ENCODE peak calls at places on chromosome 1, in nine cellular contexts. O, U, D, R, W, F, A, B and J are unnamed samples.

GRCh38 chr1:108852541-108852940 is 4.4 kb downstream of the AKNAD1 start:
- DNase-seq in D (no peak), U (no peak), F (no peak), A (no peak), R (no peak), B (no peak), W (no peak), O (no peak), J (no peak)

GRCh38 chr1:56123421-56123820 is 455.9 kb downstream of the PLPP3 start:
- DNase-seq in F (no peak), U (no peak), A (no peak), W (no peak), O (peak), R (no peak), D (no peak), B (no peak), J (no peak)

GRCh38 chr1:116508090-116508983 is 62.5 kb downstream of the CD58 start:
- DNase-seq in B (no peak), R (no peak), F (no peak), O (no peak), A (no peak), D (no peak), U (no peak), W (no peak), J (peak)

GRCh38 chr1:22750671-22751016 is 40.0 kb downstream of the EPHB2 start:
- DNase-seq in B (no peak), W (no peak), U (no peak), D (no peak), A (no peak), O (no peak), R (no peak), F (no peak), J (no peak)

GRCh38 chr1:184686540-184686939 is 68.1 kb downstream of the EDEM3 start:
- DNase-seq in B (no peak), U (no peak), O (peak), F (peak), R (peak), A (peak), W (no peak), D (no peak), J (no peak)

GRCh38 chr1:231878737-231879136 is 252.1 kb downstream of the DISC1 start:
- DNase-seq in W (no peak), O (no peak), B (no peak), F (no peak), U (no peak), D (no peak), R (no peak), A (no peak), J (no peak)

GRCh38 chr1:33719771-33720670 is 143.9 kb upstream of the HMGB4 start:
- DNase-seq in D (no peak), F (no peak), W (no peak), O (peak), A (no peak), B (no peak), R (no peak), U (no peak), J (no peak)

GRCh38 chr1:144551107-144551542 is 41.6 kb upstream of the PPIAL4F start:
- DNase-seq in R (no peak), F (no peak), A (no peak), D (no peak), W (no peak), U (no peak), O (no peak), B (no peak), J (no peak)

GRCh38 chr1:83596331-83596730 is 402.6 kb downstream of the TTLL7 start:
- DNase-seq in D (no peak), R (no peak), O (no peak), B (no peak), W (no peak), A (no peak), F (no peak), U (no peak), J (no peak)

GRCh38 chr1:236154671-236155398 is 12.5 kb downstream of the GPR137B start:
- DNase-seq in A (no peak), W (no peak), U (no peak), D (no peak), R (no peak), B (no peak), F (no peak), O (no peak), J (no peak)

GRCh38 chr1:63877816-63878215 is 104.0 kb downstream of the ROR1 start:
- DNase-seq in F (no peak), B (no peak), A (no peak), O (peak), D (no peak), R (no peak), U (no peak), W (no peak), J (no peak)

GRCh38 chr1:209873067-209873810 is 45.5 kb downstream of the UTP25 start:
- DNase-seq in F (no peak), A (no peak), W (no peak), O (peak), U (no peak), D (no peak), B (no peak), R (no peak), J (no peak)

GRCh38 chr1:40862008-40862863 is at the start of gene CITED4:
- DNase-seq in F (peak), U (peak), O (peak), R (peak), W (peak), B (peak), A (peak), D (peak), J (peak)

GRCh38 chr1:179824265-179824664 is 53.3 kb downstream of the TOR1AIP2 start:
- DNase-seq in W (peak), A (no peak), F (no peak), U (no peak), R (no peak), B (no peak), D (no peak), O (no peak), J (no peak)

GRCh38 chr1:162230096-162230495 is 146.6 kb downstream of the SPATA46 start:
- DNase-seq in D (no peak), O (no peak), R (no peak), B (peak), A (no peak), U (no peak), F (peak), W (no peak), J (no peak)

GRCh38 chr1:24754229-24754628 is 9.0 kb downstream of the CLIC4 start:
- DNase-seq in W (no peak), F (no peak), A (no peak), B (no peak), D (no peak), O (no peak), R (no peak), U (no peak), J (no peak)

GRCh38 chr1:192951961-192952460 is 107.1 kb downstream of the UCHL5 start:
- DNase-seq in B (no peak), W (peak), O (peak), R (no peak), U (no peak), D (no peak), F (peak), A (no peak), J (no peak)

GRCh38 chr1:200034821-200035396 is 7.4 kb downstream of the NR5A2 start:
- DNase-seq in W (no peak), B (no peak), F (peak), D (no peak), R (no peak), A (no peak), U (no peak), O (peak), J (no peak)

GRCh38 chr1:16026723-16027484 is 5.1 kb downstream of the CLCNKA start:
- DNase-seq in W (no peak), A (no peak), R (no peak), D (peak), B (peak), U (no peak), F (peak), O (no peak), J (no peak)

GRCh38 chr1:172269644-172270043 is 150.8 kb upstream of the C1orf105 start:
- DNase-seq in D (no peak), F (peak), R (no peak), A (peak), W (no peak), O (peak), B (no peak), U (no peak), J (no peak)

GRCh38 chr1:194133152-194133551 is 946.7 kb upstream of the B3GALT2 start:
- DNase-seq in W (no peak), A (no peak), D (no peak), B (no peak), U (no peak), R (no peak), F (no peak), O (no peak), J (no peak)

GRCh38 chr1:95115708-95116137 is 1.4 kb upstream of the TLCD4 start:
- DNase-seq in W (no peak), B (no peak), R (no peak), A (peak), D (no peak), F (no peak), U (no peak), O (no peak), J (peak)

GRCh38 chr1:213110349-213111300 is 59.6 kb downstream of the RPS6KC1 start:
- DNase-seq in F (no peak), D (no peak), O (no peak), U (no peak), B (no peak), A (no peak), R (no peak), W (no peak), J (no peak)

GRCh38 chr1:209672705-209673630 is 2.2 kb upstream of the G0S2 start:
- DNase-seq in W (no peak), A (no peak), O (no peak), R (no peak), B (no peak), F (no peak), D (no peak), U (peak), J (peak)

GRCh38 chr1:223462047-223462446 is 68.8 kb downstream of the CCDC185 start:
- DNase-seq in U (no peak), F (no peak), D (no peak), O (no peak), R (no peak), W (no peak), B (no peak), A (no peak), J (no peak)

GRCh38 chr1:205376739-205377138 is 20.0 kb upstream of the KLHDC8A start:
- DNase-seq in R (no peak), F (no peak), U (no peak), B (no peak), A (no peak), O (no peak), D (no peak), W (no peak), J (no peak)

GRCh38 chr1:56808385-56808784 is 10.8 kb downstream of the FYB2 start:
- DNase-seq in O (no peak), A (no peak), R (no peak), U (no peak), B (no peak), D (no peak), W (no peak), F (no peak), J (no peak)

GRCh38 chr1:169483500-169483966 is 2.2 kb downstream of the SLC19A2 start:
- DNase-seq in W (no peak), U (no peak), A (peak), R (peak), F (peak), B (peak), D (peak), O (peak), J (peak)

GRCh38 chr1:1779691-1780597 is 1.7 kb upstream of the NADK start:
- DNase-seq in B (peak), U (no peak), F (peak), R (peak), A (no peak), D (peak), W (no peak), O (peak), J (peak)

GRCh38 chr1:203858055-203858454 is 3.3 kb upstream of the SNRPE start:
- DNase-seq in W (no peak), F (no peak), U (no peak), R (no peak), O (peak), B (no peak), A (no peak), D (no peak), J (no peak)

GRCh38 chr1:203858975-203859374 is 2.4 kb upstream of the SNRPE start:
- DNase-seq in R (no peak), W (no peak), F (no peak), D (no peak), A (no peak), B (no peak), U (no peak), O (no peak), J (no peak)

GRCh38 chr1:203861379-203862184 is at the start of gene SNRPE:
- DNase-seq in W (peak), O (peak), B (peak), A (peak), D (peak), R (peak), F (peak), U (peak), J (peak)

DNA sequence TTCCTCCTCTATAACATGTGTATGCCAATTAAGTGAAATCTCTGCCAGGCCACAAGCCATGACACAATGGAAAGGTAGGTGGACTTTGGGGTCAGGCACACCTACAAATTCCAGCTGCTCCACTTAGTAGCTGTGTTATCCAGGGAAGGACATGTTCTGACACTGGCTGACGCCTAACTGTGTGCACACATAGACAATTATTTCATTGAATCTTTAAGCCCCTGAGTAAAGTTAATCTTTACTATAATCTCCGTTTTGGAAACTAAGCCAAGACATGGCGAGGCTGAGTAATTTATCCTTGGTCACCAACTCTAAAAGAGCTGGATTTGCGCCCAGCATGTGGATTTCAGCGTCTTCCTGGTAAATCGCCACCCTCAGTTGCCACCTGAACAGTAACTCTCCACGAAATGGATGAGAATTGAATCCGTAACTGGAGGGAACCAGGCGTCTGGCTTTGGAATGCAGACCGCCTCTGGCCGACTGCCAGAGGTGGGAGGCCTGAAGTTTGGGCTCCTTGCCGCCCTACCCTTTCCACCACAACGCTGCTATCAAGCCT is 925 bp upstream of the SNRPE start:
- DNase-seq in D (peak), R (no peak), W (no peak), F (peak), A (peak), O (peak), B (peak), U (no peak), J (no peak)
- TF ChIP-seq POLR2A in D (no peak), R (no peak), W (no peak), F (peak), A (peak), O (no peak), B (no peak), U (no peak), J (no peak)

GRCh38 chr1:11025618-11026017 is 13.2 kb downstream of the TARDBP start:
- DNase-seq in D (no peak), W (no peak), R (no peak), A (no peak), F (no peak), U (no peak), B (no peak), O (no peak), J (no peak)
- TF ChIP-seq POLR2A in D (no peak), W (no peak), R (no peak), A (no peak), F (no peak), U (no peak), B (no peak), O (no peak), J (no peak)

DNA sequence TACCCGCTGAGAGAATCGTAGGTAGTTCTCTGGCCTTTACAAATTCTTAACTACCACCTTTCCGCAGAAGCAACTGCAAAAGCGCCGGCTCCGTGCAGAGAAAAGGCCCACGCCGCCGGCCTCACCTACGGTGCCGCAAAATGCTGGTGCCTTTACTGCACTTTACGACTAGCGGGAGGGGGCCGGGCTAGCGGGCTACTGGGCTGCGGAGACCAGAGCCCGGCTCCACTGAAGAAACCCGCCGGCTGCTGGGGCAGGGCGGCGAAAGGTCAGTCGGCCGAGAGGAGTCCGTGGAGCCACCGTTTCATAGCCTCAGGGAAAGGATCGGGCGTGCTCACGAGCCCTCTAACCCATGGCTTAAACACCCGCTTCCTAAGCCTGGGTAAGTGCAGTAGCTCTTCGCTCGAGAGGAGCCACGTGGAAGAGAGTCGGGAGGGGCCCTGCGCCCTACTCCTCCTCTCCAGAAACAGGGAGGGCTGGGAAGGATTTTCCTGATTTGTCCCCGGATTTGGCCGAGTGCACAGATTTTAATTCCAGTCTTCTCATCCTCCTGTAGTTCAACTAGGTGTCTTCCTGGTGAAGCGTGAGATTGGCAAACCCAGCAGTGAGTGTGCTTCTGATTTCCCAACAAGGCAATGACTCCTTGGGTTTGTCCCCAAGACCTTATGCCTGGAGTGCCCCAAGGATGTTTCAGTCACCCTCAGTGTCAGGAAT is at the start of gene DPH5:
- DNase-seq in B (peak), F (peak), O (peak), R (peak), U (peak), W (peak), A (peak), D (peak), J (peak)
- TF ChIP-seq POLR2A in B (no peak), F (peak), O (peak), R (no peak), U (peak), W (peak), A (peak), D (peak), J (peak)

GRCh38 chr1:35768350-35769187 is 1.2 kb downstream of the CLSPN start:
- DNase-seq in U (no peak), W (no peak), F (no peak), O (no peak), B (no peak), D (no peak), A (no peak), R (no peak), J (peak)

GRCh38 chr1:35769188-35769758 is 505 bp downstream of the CLSPN start:
- DNase-seq in W (peak), O (peak), U (peak), D (peak), F (peak), R (peak), B (peak), A (peak), J (peak)

GRCh38 chr1:35773711-35774110 is 3.9 kb upstream of the CLSPN start:
- DNase-seq in W (no peak), A (no peak), B (no peak), U (no peak), F (no peak), R (no peak), O (no peak), D (no peak), J (no peak)

GRCh38 chr1:35764283-35764682 is 5.5 kb downstream of the CLSPN start:
- DNase-seq in W (no peak), U (no peak), B (no peak), R (no peak), O (no peak), A (no peak), D (no peak), F (no peak), J (no peak)

DNA sequence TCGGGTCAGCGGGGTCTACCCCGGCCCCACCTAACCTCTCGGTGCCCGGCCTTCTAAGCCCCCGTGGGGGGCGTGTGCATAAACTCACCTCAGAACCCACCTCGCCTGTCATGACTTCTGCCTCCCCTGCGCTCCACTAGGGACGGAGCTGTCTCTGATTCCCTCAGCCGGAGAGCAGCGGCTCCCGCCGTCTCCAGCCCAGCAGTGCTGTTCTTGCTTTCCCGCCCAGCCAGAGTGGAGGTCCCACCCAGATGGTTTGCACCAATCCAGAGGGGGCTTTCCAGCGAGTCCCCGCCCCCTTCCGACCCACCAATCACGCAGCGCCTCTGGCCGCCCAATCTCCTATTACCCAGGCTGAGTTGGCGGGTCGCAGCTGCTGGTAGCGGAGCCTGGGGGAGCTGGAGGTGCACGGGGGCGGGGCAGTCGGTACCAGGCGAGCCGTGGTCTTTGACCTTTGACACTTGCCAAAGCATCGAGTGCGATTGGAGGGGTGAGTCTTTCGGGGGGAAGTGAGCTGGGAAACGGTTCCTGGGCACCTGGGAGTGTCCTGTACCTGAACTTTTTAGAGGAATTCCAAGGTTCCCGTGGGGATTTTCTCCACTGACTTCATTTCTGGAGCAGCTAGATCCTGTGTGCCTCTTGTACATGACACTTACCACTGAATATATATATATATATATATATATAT is at the start of gene CLSPN:
- DNase-seq in U (peak), B (peak), D (peak), R (peak), F (peak), O (peak), A (peak), W (peak), J (peak)
- TF ChIP-seq POLR2A in U (peak), B (no peak), D (no peak), R (no peak), F (peak), O (peak), A (peak), W (no peak), J (peak)

DNA sequence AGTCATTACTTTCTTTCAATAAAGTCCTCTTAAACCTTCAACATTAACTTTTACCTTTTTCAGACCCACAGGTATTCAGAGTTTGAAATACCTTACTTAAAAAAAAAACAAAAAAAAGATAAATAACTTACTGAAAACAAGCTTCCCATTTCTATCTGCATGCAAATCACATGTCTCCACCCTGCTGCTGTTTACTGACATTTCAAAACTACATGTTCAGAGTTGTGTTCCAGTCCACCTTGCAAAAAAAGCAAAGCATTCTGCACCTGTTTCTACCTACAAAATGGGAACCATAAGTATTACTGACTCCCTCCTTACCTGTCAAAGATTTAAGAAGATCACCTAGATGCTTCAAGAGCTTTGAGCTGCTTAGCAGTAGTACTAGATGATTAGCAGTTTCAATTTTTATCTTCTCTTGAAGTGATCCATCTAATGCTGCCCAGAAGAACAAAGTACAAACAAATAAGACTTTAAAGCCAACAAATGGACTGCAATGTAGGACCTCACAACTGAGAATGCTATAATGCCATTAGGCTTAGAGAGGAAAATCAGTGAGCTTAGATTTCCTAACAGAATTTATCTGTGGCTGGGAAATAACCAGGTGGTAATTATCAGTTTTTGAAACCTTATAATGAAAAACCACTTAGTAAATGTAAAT is 61.2 kb downstream of the ANKRD13C start:
- DNase-seq in B (no peak), R (no peak), D (no peak), A (no peak), U (no peak), O (no peak), F (no peak), W (no peak), J (no peak)
- TF ChIP-seq POLR2A in B (no peak), R (no peak), D (no peak), A (no peak), U (no peak), O (no peak), F (no peak), W (no peak), J (no peak)

GRCh38 chr1:239943761-239944160 is 147.9 kb upstream of the FMN2 start:
- DNase-seq in U (no peak), B (no peak), W (no peak), D (no peak), R (no peak), F (no peak), O (no peak), A (no peak), J (no peak)
- TF ChIP-seq POLR2A in U (no peak), B (no peak), W (no peak), D (no peak), R (no peak), F (no peak), O (no peak), A (no peak), J (no peak)